ENCODE peak calls at places on chromosome 1, in ten cellular contexts. J is fibroblast of mammary gland; H is NCI-H1105 treated with DMSO at 0.1 percent for 48 hours; T is Right ventricle myocardium superior; R is stimulated activated CD8-positive, alpha-beta memory T cell treated with anti-CD3 and anti-CD28 coated beads, Interleukin-4, amount 100 ng/mL, for 1 hour; C is heart right ventricle; Z is occipital lobe; A is iris pigment epithelial cell; S is effector memory CD8-positive, alpha-beta T cell; L is brain microvascular endothelial cell. O is an unnamed sample.

GRCh38 chr1:115815694-115816093 is 25.2 kb downstream of the NHLH2 start:
- DNase-seq in J (no peak), H (no peak), T (no peak), R (no peak), C (no peak), Z (no peak), A (no peak), S (no peak), L (no peak), O (no peak)

GRCh38 chr1:168273575-168273974 is 7.1 kb upstream of the TBX19 start:
- DNase-seq in J (peak), H (no peak), T (no peak), R (no peak), C (no peak), Z (no peak), A (peak), S (no peak), L (no peak), O (no peak)

GRCh38 chr1:185400057-185400456 is 83.0 kb upstream of the IVNS1ABP start:
- DNase-seq in J (peak), H (no peak), T (no peak), R (no peak), C (no peak), Z (no peak), A (peak), S (no peak), L (peak), O (no peak)

GRCh38 chr1:26274801-26275425 is 5.0 kb upstream of the SH3BGRL3 start:
- DNase-seq in J (peak), H (no peak), T (peak), R (no peak), C (no peak), Z (no peak), A (peak), S (no peak), L (peak), O (no peak)

GRCh38 chr1:110393691-110394564 is 3.1 kb upstream of the SLC16A4 start:
- DNase-seq in J (peak), H (no peak), T (no peak), R (no peak), C (no peak), Z (no peak), A (peak), S (no peak), L (peak), O (no peak)

GRCh38 chr1:7224081-7224534 is 438.9 kb downstream of the CAMTA1 start:
- DNase-seq in J (no peak), H (no peak), T (no peak), R (no peak), C (no peak), Z (no peak), A (no peak), S (no peak), L (no peak), O (peak)

GRCh38 chr1:173856014-173856413 is 11.8 kb downstream of the GAS5 start:
- DNase-seq in J (no peak), H (no peak), T (no peak), R (no peak), C (no peak), Z (no peak), A (no peak), S (no peak), L (no peak), O (no peak)

GRCh38 chr1:54777431-54777830 is 13.1 kb upstream of the PARS2 start:
- DNase-seq in J (no peak), H (no peak), T (no peak), R (no peak), C (no peak), Z (no peak), A (no peak), S (no peak), L (no peak), O (no peak)

O was measured in NCI-H345.